ENCODE peak calls at places on chromosomes 4 and X, in ten cellular contexts. One of them, this sample, is unnamed.
A peak's percentile ranks its signal among the peaks of the same experiment; 100 is the strongest.

GRCh38 chr4:185764880-185765279 is 47.1 kb downstream of the SORBS2 start:
- DNase-seq in effector memory CD4-positive, alpha-beta T cell: no peak
- DNase-seq in neural progenitor cell: no peak
- DNase-seq in CD8-positive, alpha-beta T cell: no peak
- DNase-seq in MM.1S: no peak
- DNase-seq in brain microvascular endothelial cell: no peak
- DNase-seq in ascending aorta: no peak
- DNase-seq in tibial nerve: no peak
- DNase-seq in body of pancreas: no peak
- DNase-seq in mammary epithelial cell: peak; percentile 40
- DNase-seq in this sample: no peak

GRCh38 chrX:67781132-67781531 is 237.3 kb downstream of the AR start:
- DNase-seq in body of pancreas: no peak
- DNase-seq in neural progenitor cell: no peak
- DNase-seq in tibial nerve: no peak
- DNase-seq in CD8-positive, alpha-beta T cell: no peak
- DNase-seq in mammary epithelial cell: no peak
- DNase-seq in brain microvascular endothelial cell: no peak
- DNase-seq in effector memory CD4-positive, alpha-beta T cell: no peak
- DNase-seq in MM.1S: no peak
- DNase-seq in ascending aorta: peak; percentile 62
- DNase-seq in this sample: no peak

GRCh38 chr4:177718514-177718913 is 276.3 kb upstream of the AGA start:
- DNase-seq in CD8-positive, alpha-beta T cell: no peak
- DNase-seq in MM.1S: no peak
- DNase-seq in mammary epithelial cell: peak; percentile 75
- DNase-seq in ascending aorta: no peak
- DNase-seq in neural progenitor cell: no peak
- DNase-seq in effector memory CD4-positive, alpha-beta T cell: no peak
- DNase-seq in tibial nerve: no peak
- DNase-seq in brain microvascular endothelial cell: no peak
- DNase-seq in body of pancreas: no peak
- DNase-seq in this sample: no peak

GRCh38 chr4:154384012-154384411 is 107.6 kb downstream of the DCHS2 start:
- DNase-seq in brain microvascular endothelial cell: no peak
- DNase-seq in MM.1S: no peak
- DNase-seq in body of pancreas: no peak
- DNase-seq in mammary epithelial cell: no peak
- DNase-seq in tibial nerve: no peak
- DNase-seq in neural progenitor cell: no peak
- DNase-seq in ascending aorta: no peak
- DNase-seq in effector memory CD4-positive, alpha-beta T cell: no peak
- DNase-seq in CD8-positive, alpha-beta T cell: no peak
- DNase-seq in this sample: no peak

GRCh38 chrX:79270401-79270800 is 96.7 kb downstream of the ITM2A start:
- DNase-seq in ascending aorta: peak; percentile 64
- DNase-seq in CD8-positive, alpha-beta T cell: peak; percentile 62
- DNase-seq in MM.1S: peak; percentile 80
- DNase-seq in neural progenitor cell: peak; percentile 66
- DNase-seq in body of pancreas: no peak
- DNase-seq in effector memory CD4-positive, alpha-beta T cell: peak; percentile 55
- DNase-seq in tibial nerve: no peak
- DNase-seq in brain microvascular endothelial cell: no peak
- DNase-seq in mammary epithelial cell: no peak
- DNase-seq in this sample: no peak

GRCh38 chr4:113113151-113113550 is 63.7 kb downstream of the ANK2 start:
- DNase-seq in ascending aorta: no peak
- DNase-seq in MM.1S: no peak
- DNase-seq in brain microvascular endothelial cell: no peak
- DNase-seq in mammary epithelial cell: no peak
- DNase-seq in effector memory CD4-positive, alpha-beta T cell: no peak
- DNase-seq in neural progenitor cell: no peak
- DNase-seq in body of pancreas: no peak
- DNase-seq in CD8-positive, alpha-beta T cell: no peak
- DNase-seq in tibial nerve: no peak
- DNase-seq in this sample: no peak

GRCh38 chrX:153955451-153955732 is 10.9 kb upstream of the RENBP start:
- DNase-seq in CD8-positive, alpha-beta T cell: no peak
- DNase-seq in ascending aorta: no peak
- DNase-seq in tibial nerve: no peak
- DNase-seq in neural progenitor cell: no peak
- DNase-seq in brain microvascular endothelial cell: no peak
- DNase-seq in mammary epithelial cell: no peak
- DNase-seq in body of pancreas: no peak
- DNase-seq in MM.1S: no peak
- DNase-seq in effector memory CD4-positive, alpha-beta T cell: no peak
- DNase-seq in this sample: no peak

GRCh38 chr4:137474711-137475301 is 57.5 kb downstream of the PCDH18 start:
- DNase-seq in neural progenitor cell: no peak
- DNase-seq in ascending aorta: no peak
- DNase-seq in tibial nerve: no peak
- DNase-seq in effector memory CD4-positive, alpha-beta T cell: no peak
- DNase-seq in CD8-positive, alpha-beta T cell: no peak
- DNase-seq in MM.1S: no peak
- DNase-seq in mammary epithelial cell: no peak
- DNase-seq in body of pancreas: no peak
- DNase-seq in brain microvascular endothelial cell: peak; percentile 58
- DNase-seq in this sample: no peak

GRCh38 chrX:20506739-20507138 is 240.0 kb upstream of the RPS6KA3 start:
- DNase-seq in body of pancreas: no peak
- DNase-seq in effector memory CD4-positive, alpha-beta T cell: no peak
- DNase-seq in ascending aorta: no peak
- DNase-seq in neural progenitor cell: no peak
- DNase-seq in MM.1S: no peak
- DNase-seq in brain microvascular endothelial cell: no peak
- DNase-seq in CD8-positive, alpha-beta T cell: no peak
- DNase-seq in mammary epithelial cell: no peak
- DNase-seq in tibial nerve: no peak
- DNase-seq in this sample: no peak

GRCh38 chrX:140050906-140051305 is 85.6 kb upstream of the CXorf66 start:
- DNase-seq in CD8-positive, alpha-beta T cell: no peak
- DNase-seq in neural progenitor cell: no peak
- DNase-seq in mammary epithelial cell: no peak
- DNase-seq in effector memory CD4-positive, alpha-beta T cell: no peak
- DNase-seq in tibial nerve: no peak
- DNase-seq in brain microvascular endothelial cell: no peak
- DNase-seq in MM.1S: peak; percentile 12
- DNase-seq in ascending aorta: no peak
- DNase-seq in body of pancreas: no peak
- DNase-seq in this sample: no peak

GRCh38 chrX:16711219-16712115 is 1.0 kb downstream of the CTPS2 start:
- DNase-seq in MM.1S: no peak
- DNase-seq in neural progenitor cell: no peak
- DNase-seq in tibial nerve: no peak
- DNase-seq in CD8-positive, alpha-beta T cell: no peak
- DNase-seq in body of pancreas: no peak
- DNase-seq in brain microvascular endothelial cell: no peak
- DNase-seq in ascending aorta: no peak
- DNase-seq in mammary epithelial cell: no peak
- DNase-seq in effector memory CD4-positive, alpha-beta T cell: no peak
- DNase-seq in this sample: no peak

GRCh38 chr4:151344948-151345347 is 19.5 kb upstream of the SH3D19 start:
- DNase-seq in effector memory CD4-positive, alpha-beta T cell: no peak
- DNase-seq in MM.1S: no peak
- DNase-seq in body of pancreas: no peak
- DNase-seq in ascending aorta: no peak
- DNase-seq in neural progenitor cell: no peak
- DNase-seq in brain microvascular endothelial cell: no peak
- DNase-seq in mammary epithelial cell: no peak
- DNase-seq in CD8-positive, alpha-beta T cell: no peak
- DNase-seq in tibial nerve: no peak
- DNase-seq in this sample: no peak

DNA sequence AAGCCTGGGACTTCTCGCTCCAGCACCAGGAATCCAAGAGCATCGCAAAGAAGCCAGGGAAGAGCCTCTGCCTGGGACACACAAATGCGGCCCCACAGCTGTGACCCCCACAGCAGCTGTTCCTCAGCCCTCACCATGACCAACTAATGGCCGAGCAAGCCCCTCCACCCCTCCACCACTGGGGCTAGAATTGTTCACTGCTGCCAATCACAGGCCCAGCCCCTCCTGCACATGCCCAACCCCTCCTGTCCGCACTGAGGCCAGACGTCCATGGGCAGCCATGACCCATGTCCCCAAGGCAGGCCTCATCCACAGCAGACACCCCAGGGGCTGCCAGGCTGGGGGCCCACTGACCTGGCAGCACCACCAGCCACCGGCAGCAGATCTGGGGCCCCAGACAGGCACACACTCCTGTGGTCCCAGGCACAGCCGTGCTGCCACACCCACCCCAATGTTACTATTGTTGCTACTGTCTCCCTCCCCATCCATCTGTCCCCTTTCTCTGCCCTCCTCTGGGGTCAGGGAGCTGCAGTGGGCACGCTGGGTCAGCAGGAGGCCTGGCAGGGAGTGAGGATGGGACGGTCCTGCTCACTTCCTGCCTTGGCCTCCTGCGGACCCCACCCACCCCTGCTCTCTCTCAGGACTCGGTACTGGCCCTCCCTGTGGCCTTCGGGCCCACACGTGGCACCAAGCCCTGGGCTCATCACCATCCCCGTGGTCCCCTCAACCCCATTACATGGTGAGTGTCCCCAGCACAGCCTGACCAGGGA is 56.0 kb downstream of the ZFYVE28 start:
- DNase-seq in neural progenitor cell: no peak
- DNase-seq in body of pancreas: no peak
- DNase-seq in tibial nerve: no peak
- DNase-seq in brain microvascular endothelial cell: no peak
- DNase-seq in mammary epithelial cell: no peak
- DNase-seq in CD8-positive, alpha-beta T cell: no peak
- DNase-seq in effector memory CD4-positive, alpha-beta T cell: no peak
- DNase-seq in MM.1S: no peak
- DNase-seq in ascending aorta: peak; percentile 60
- DNase-seq in this sample: no peak
- H3K27ac ChIP-seq in neural progenitor cell: no peak overlapping the region
- H3K27ac ChIP-seq in body of pancreas: peak overlapping the region; percentile 58
- H3K27ac ChIP-seq in tibial nerve: no peak overlapping the region
- H3K27ac ChIP-seq in brain microvascular endothelial cell: no peak overlapping the region
- H3K27ac ChIP-seq in mammary epithelial cell: no peak overlapping the region
- H3K27ac ChIP-seq in CD8-positive, alpha-beta T cell: no peak overlapping the region
- H3K27ac ChIP-seq in effector memory CD4-positive, alpha-beta T cell: no peak overlapping the region
- H3K27ac ChIP-seq in MM.1S: no peak overlapping the region
- H3K27ac ChIP-seq in ascending aorta: no peak overlapping the region
- H3K27ac ChIP-seq in this sample: no peak overlapping the region

GRCh38 chrX:125291124-125291523 is 28.5 kb upstream of the TEX13C start:
- DNase-seq in effector memory CD4-positive, alpha-beta T cell: no peak
- DNase-seq in brain microvascular endothelial cell: no peak
- DNase-seq in body of pancreas: no peak
- DNase-seq in MM.1S: no peak
- DNase-seq in CD8-positive, alpha-beta T cell: no peak
- DNase-seq in ascending aorta: no peak
- DNase-seq in neural progenitor cell: no peak
- DNase-seq in tibial nerve: no peak
- DNase-seq in mammary epithelial cell: no peak
- DNase-seq in this sample: no peak

GRCh38 chrX:125298871-125299270 is 20.8 kb upstream of the TEX13C start:
- DNase-seq in tibial nerve: no peak
- DNase-seq in MM.1S: no peak
- DNase-seq in body of pancreas: no peak
- DNase-seq in neural progenitor cell: no peak
- DNase-seq in effector memory CD4-positive, alpha-beta T cell: no peak
- DNase-seq in brain microvascular endothelial cell: no peak
- DNase-seq in CD8-positive, alpha-beta T cell: no peak
- DNase-seq in ascending aorta: no peak
- DNase-seq in mammary epithelial cell: no peak
- DNase-seq in this sample: no peak

GRCh38 chrX:125289920-125290319 is 29.8 kb upstream of the TEX13C start:
- DNase-seq in effector memory CD4-positive, alpha-beta T cell: no peak
- DNase-seq in mammary epithelial cell: no peak
- DNase-seq in tibial nerve: no peak
- DNase-seq in ascending aorta: no peak
- DNase-seq in brain microvascular endothelial cell: no peak
- DNase-seq in CD8-positive, alpha-beta T cell: no peak
- DNase-seq in MM.1S: no peak
- DNase-seq in neural progenitor cell: no peak
- DNase-seq in body of pancreas: no peak
- DNase-seq in this sample: no peak

GRCh38 chrX:125293792-125294780 is 25.6 kb upstream of the TEX13C start:
- DNase-seq in tibial nerve: no peak
- DNase-seq in body of pancreas: no peak
- DNase-seq in mammary epithelial cell: no peak
- DNase-seq in MM.1S: peak; percentile 18
- DNase-seq in effector memory CD4-positive, alpha-beta T cell: no peak
- DNase-seq in CD8-positive, alpha-beta T cell: no peak
- DNase-seq in neural progenitor cell: no peak
- DNase-seq in ascending aorta: no peak
- DNase-seq in brain microvascular endothelial cell: no peak
- DNase-seq in this sample: no peak

DNA sequence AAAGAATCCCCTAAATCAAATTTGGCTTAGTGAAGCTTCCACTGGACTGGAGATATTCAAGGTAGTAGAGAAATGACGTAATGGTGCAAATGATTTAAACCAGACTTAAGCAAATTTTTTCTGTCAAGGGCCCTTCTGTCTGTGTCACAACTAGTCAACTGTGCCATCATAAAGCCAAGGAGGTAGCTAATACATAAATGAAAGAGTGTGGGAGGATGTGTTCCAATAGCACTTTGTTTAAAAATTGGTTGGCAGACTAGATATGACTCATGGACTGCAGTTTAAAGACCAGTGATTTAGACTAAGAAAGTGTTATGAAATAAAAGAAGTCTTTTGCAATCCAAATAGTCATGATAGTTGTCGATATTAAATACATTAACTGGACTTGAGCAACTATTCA is 24.3 kb upstream of the TEX13C start:
- DNase-seq in tibial nerve: no peak
- DNase-seq in mammary epithelial cell: no peak
- DNase-seq in MM.1S: no peak
- DNase-seq in body of pancreas: no peak
- DNase-seq in neural progenitor cell: no peak
- DNase-seq in brain microvascular endothelial cell: no peak
- DNase-seq in effector memory CD4-positive, alpha-beta T cell: no peak
- DNase-seq in CD8-positive, alpha-beta T cell: no peak
- DNase-seq in ascending aorta: no peak
- DNase-seq in this sample: no peak
- H3K4me3 ChIP-seq in tibial nerve: no peak overlapping the region
- H3K4me3 ChIP-seq in mammary epithelial cell: no peak overlapping the region
- H3K4me3 ChIP-seq in MM.1S: no peak overlapping the region
- H3K4me3 ChIP-seq in body of pancreas: no peak overlapping the region
- H3K4me3 ChIP-seq in neural progenitor cell: no peak overlapping the region
- H3K4me3 ChIP-seq in brain microvascular endothelial cell: no peak overlapping the region
- H3K4me3 ChIP-seq in effector memory CD4-positive, alpha-beta T cell: no peak overlapping the region
- H3K4me3 ChIP-seq in CD8-positive, alpha-beta T cell: no peak overlapping the region
- H3K4me3 ChIP-seq in ascending aorta: no peak overlapping the region
- H3K4me3 ChIP-seq in this sample: no peak overlapping the region

GRCh38 chr4:41363384-41363981 is 106.8 kb downstream of the UCHL1 start:
- DNase-seq in neural progenitor cell: peak; percentile 37
- DNase-seq in brain microvascular endothelial cell: no peak
- DNase-seq in MM.1S: no peak
- DNase-seq in CD8-positive, alpha-beta T cell: no peak
- DNase-seq in mammary epithelial cell: no peak
- DNase-seq in tibial nerve: no peak
- DNase-seq in effector memory CD4-positive, alpha-beta T cell: no peak
- DNase-seq in ascending aorta: peak; percentile 88
- DNase-seq in body of pancreas: no peak
- DNase-seq in this sample: peak; percentile 52
- H3K27ac ChIP-seq in neural progenitor cell: no peak overlapping the region
- H3K27ac ChIP-seq in brain microvascular endothelial cell: no peak overlapping the region
- H3K27ac ChIP-seq in MM.1S: no peak overlapping the region
- H3K27ac ChIP-seq in CD8-positive, alpha-beta T cell: no peak overlapping the region
- H3K27ac ChIP-seq in mammary epithelial cell: no peak overlapping the region
- H3K27ac ChIP-seq in tibial nerve: no peak overlapping the region
- H3K27ac ChIP-seq in effector memory CD4-positive, alpha-beta T cell: no peak overlapping the region
- H3K27ac ChIP-seq in ascending aorta: peak overlapping the region; percentile 91
- H3K27ac ChIP-seq in body of pancreas: no peak overlapping the region
- H3K27ac ChIP-seq in this sample: peak overlapping the region; percentile 71

GRCh38 chrX:3143043-3143799 is 102.0 kb downstream of the ARSF start:
- DNase-seq in mammary epithelial cell: no peak
- DNase-seq in tibial nerve: no peak
- DNase-seq in CD8-positive, alpha-beta T cell: no peak
- DNase-seq in effector memory CD4-positive, alpha-beta T cell: no peak
- DNase-seq in ascending aorta: no peak
- DNase-seq in neural progenitor cell: no peak
- DNase-seq in brain microvascular endothelial cell: no peak
- DNase-seq in body of pancreas: no peak
- DNase-seq in MM.1S: peak; percentile 33
- DNase-seq in this sample: no peak
- H3K4me3 ChIP-seq in mammary epithelial cell: no peak overlapping the region
- H3K4me3 ChIP-seq in tibial nerve: no peak overlapping the region
- H3K4me3 ChIP-seq in CD8-positive, alpha-beta T cell: peak overlapping the region; percentile 18
- H3K4me3 ChIP-seq in effector memory CD4-positive, alpha-beta T cell: peak overlapping the region; percentile 12
- H3K4me3 ChIP-seq in ascending aorta: no peak overlapping the region
- H3K4me3 ChIP-seq in neural progenitor cell: no peak overlapping the region
- H3K4me3 ChIP-seq in brain microvascular endothelial cell: no peak overlapping the region
- H3K4me3 ChIP-seq in body of pancreas: no peak overlapping the region
- H3K4me3 ChIP-seq in MM.1S: peak overlapping the region; percentile 44
- H3K4me3 ChIP-seq in this sample: no peak overlapping the region